ENCODE peak calls at places on chromosomes 7 and 10, in ten cellular contexts. H is SJCRH30; N is SJSA1; U is dorsolateral prefrontal cortex; E is heart left ventricle; O is naive thymus-derived CD4-positive, alpha-beta T cell; M is GM23338; I is caudate nucleus; W is Karpas-422; X is upper lobe of right lung. F is an unnamed sample.

GRCh38 chr10:90965720-90966119 is 44.8 kb upstream of the ANKRD1 start:
- DNase-seq in H (no peak), N (no peak), U (no peak), E (no peak), O (no peak), M (no peak), I (no peak), W (no peak), X (no peak), F (no peak)

GRCh38 chr7:42350801-42351200 is 113.8 kb upstream of the GLI3 start:
- DNase-seq in H (peak; percentile 78), N (no peak), U (no peak), E (peak; percentile 27), O (no peak), M (no peak), I (no peak), W (no peak), X (no peak), F (no peak)

GRCh38 chr10:68156373-68157185 is 47.3 kb downstream of the MYPN start:
- DNase-seq in H (peak; percentile 7), N (peak; percentile 55), U (no peak), E (peak; percentile 62), O (peak; percentile 63), M (peak; percentile 87), I (no peak), W (peak; percentile 83), X (no peak), F (peak; percentile 69)

GRCh38 chr10:102869290-102870198 is at the start of gene AS3MT:
- DNase-seq in H (peak; percentile 81), N (peak; percentile 29), U (no peak), E (peak; percentile 45), O (no peak), M (peak; percentile 91), I (peak; percentile 47), W (no peak), X (peak; percentile 73), F (no peak)

GRCh38 chr7:47150497-47151260 is 431.2 kb downstream of the TNS3 start:
- DNase-seq in H (no peak), N (no peak), U (no peak), E (no peak), O (no peak), M (no peak), I (no peak), W (no peak), X (no peak), F (peak; percentile 84)

GRCh38 chr7:44538798-44539668 is 2.1 kb downstream of the NPC1L1 start:
- DNase-seq in H (no peak), N (no peak), U (no peak), E (no peak), O (no peak), M (no peak), I (no peak), W (no peak), X (no peak), F (no peak)

GRCh38 chr10:23777153-23777552 is 338.3 kb downstream of the OTUD1 start:
- DNase-seq in H (no peak), N (no peak), U (no peak), E (no peak), O (no peak), M (peak; percentile 5), I (no peak), W (no peak), X (no peak), F (no peak)

GRCh38 chr7:2018786-2019692 is 213.7 kb downstream of the MAD1L1 start:
- DNase-seq in H (no peak), N (no peak), U (peak; percentile 61), E (peak; percentile 44), O (peak; percentile 13), M (no peak), I (no peak), W (peak; percentile 49), X (peak; percentile 71), F (no peak)

GRCh38 chr7:138282997-138283396 is 177.1 kb upstream of the TRIM24 start:
- DNase-seq in H (no peak), N (no peak), U (no peak), E (no peak), O (no peak), M (no peak), I (no peak), W (no peak), X (no peak), F (no peak)

GRCh38 chr10:128178319-128178937 is 52.2 kb upstream of the MKI67 start:
- DNase-seq in H (peak; percentile 33), N (no peak), U (no peak), E (no peak), O (peak; percentile 56), M (peak; percentile 83), I (no peak), W (peak; percentile 77), X (no peak), F (peak; percentile 35)

GRCh38 chr7:132359746-132360145 is 216.5 kb downstream of the PLXNA4 start:
- DNase-seq in H (no peak), N (no peak), U (no peak), E (no peak), O (no peak), M (no peak), I (no peak), W (no peak), X (no peak), F (no peak)

GRCh38 chr7:29237483-29237882 is 42.9 kb downstream of the CHN2 start:
- DNase-seq in H (no peak), N (no peak), U (no peak), E (no peak), O (no peak), M (no peak), I (no peak), W (no peak), X (no peak), F (no peak)

GRCh38 chr7:80807166-80807900 is 111.5 kb downstream of the SEMA3C start:
- DNase-seq in H (no peak), N (no peak), U (no peak), E (no peak), O (no peak), M (no peak), I (no peak), W (no peak), X (no peak), F (no peak)

GRCh38 chr10:21496285-21497176 is 29.0 kb downstream of the SKIDA1 start:
- DNase-seq in H (peak; percentile 53), N (peak; percentile 71), U (no peak), E (peak; percentile 55), O (peak; percentile 63), M (peak; percentile 63), I (no peak), W (peak; percentile 86), X (peak; percentile 80), F (peak; percentile 80)

GRCh38 chr7:112994666-112995065 is 92.0 kb downstream of the GPR85 start:
- DNase-seq in H (no peak), N (no peak), U (no peak), E (no peak), O (no peak), M (no peak), I (no peak), W (no peak), X (no peak), F (no peak)

GRCh38 chr10:35210961-35211360 is 84.3 kb downstream of the CREM start:
- DNase-seq in H (no peak), N (no peak), U (no peak), E (no peak), O (no peak), M (no peak), I (no peak), W (no peak), X (no peak), F (no peak)
- H3K27ac ChIP-seq in H (no peak overlapping the region), N (peak overlapping the region; percentile 22), U (peak overlapping the region; percentile 72), E (peak overlapping the region; percentile 23), O (no peak overlapping the region), M (peak overlapping the region; percentile 15), I (peak overlapping the region; percentile 29), W (no peak overlapping the region), X (no peak overlapping the region), F (no peak overlapping the region)

GRCh38 chr10:97321807-97322195 is 2.7 kb downstream of the FRAT1 start:
- DNase-seq in H (peak; percentile 17), N (no peak), U (peak; percentile 37), E (no peak), O (no peak), M (peak; percentile 62), I (no peak), W (no peak), X (no peak), F (no peak)

GRCh38 chr10:97318772-97319651 is at the start of gene FRAT1:
- DNase-seq in H (peak; percentile 86), N (peak; percentile 88), U (peak; percentile 84), E (peak; percentile 92), O (peak; percentile 95), M (peak; percentile 93), I (peak; percentile 80), W (peak; percentile 83), X (peak; percentile 97), F (peak; percentile 90)

GRCh38 chr10:97320480-97321031 is 1.5 kb downstream of the FRAT1 start:
- DNase-seq in H (no peak), N (no peak), U (no peak), E (peak; percentile 24), O (peak; percentile 37), M (peak; percentile 32), I (no peak), W (no peak), X (peak; percentile 70), F (no peak)

GRCh38 chr10:97319671-97320479 is 804 bp downstream of the FRAT1 start:
- DNase-seq in H (no peak), N (peak; percentile 62), U (peak; percentile 42), E (peak; percentile 51), O (peak; percentile 67), M (peak; percentile 86), I (peak; percentile 18), W (peak; percentile 78), X (peak; percentile 88), F (peak; percentile 72)

GRCh38 chr10:97321032-97321806 is 2.1 kb downstream of the FRAT1 start:
- DNase-seq in H (peak; percentile 58), N (no peak), U (peak; percentile 67), E (peak; percentile 32), O (no peak), M (peak; percentile 79), I (no peak), W (no peak), X (peak; percentile 73), F (no peak)
- H3K27ac ChIP-seq in H (peak overlapping the region; percentile 60), N (no peak overlapping the region), U (peak overlapping the region; percentile 98), E (no peak overlapping the region), O (peak overlapping the region; percentile 100), M (no peak overlapping the region), I (peak overlapping the region; percentile 62), W (no peak overlapping the region), X (peak overlapping the region; percentile 85), F (no peak overlapping the region)

GRCh38 chr10:71844695-71845094 is 6.4 kb downstream of the PSAP start:
- DNase-seq in H (no peak), N (no peak), U (no peak), E (no peak), O (no peak), M (no peak), I (no peak), W (no peak), X (no peak), F (no peak)
- H3K27ac ChIP-seq in H (no peak overlapping the region), N (no peak overlapping the region), U (peak overlapping the region; percentile 46), E (no peak overlapping the region), O (no peak overlapping the region), M (no peak overlapping the region), I (no peak overlapping the region), W (no peak overlapping the region), X (no peak overlapping the region), F (no peak overlapping the region)

DNA sequence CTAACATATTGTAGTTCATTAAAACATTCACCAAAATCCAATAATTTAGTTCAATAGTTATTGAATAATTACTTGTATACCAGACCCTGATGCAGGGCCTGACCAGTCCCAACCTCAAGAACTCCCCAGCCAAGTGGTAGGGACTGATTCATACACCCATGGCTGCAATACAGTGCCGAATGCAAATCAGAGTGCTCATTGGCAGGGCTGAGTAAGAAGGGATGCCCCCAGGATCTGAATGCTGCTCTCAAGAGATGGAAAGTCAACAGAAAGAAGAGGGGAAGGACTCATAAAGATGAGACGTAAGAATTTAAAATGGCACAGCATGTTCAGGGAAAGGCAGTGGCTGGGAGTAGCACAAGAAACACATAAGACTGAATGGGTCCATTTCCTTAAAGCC is 29.9 kb downstream of the ZNF438 start:
- DNase-seq in H (no peak), N (no peak), U (no peak), E (no peak), O (no peak), M (no peak), I (no peak), W (no peak), X (no peak), F (no peak)
- H3K27ac ChIP-seq in H (no peak overlapping the region), N (no peak overlapping the region), U (no peak overlapping the region), E (no peak overlapping the region), O (no peak overlapping the region), M (no peak overlapping the region), I (no peak overlapping the region), W (no peak overlapping the region), X (no peak overlapping the region), F (no peak overlapping the region)